ENCODE peak calls at places on chromosomes 7 and 10, in eight cellular contexts. R is neuronal stem cell, Q is A549, W is heart right ventricle, T is MM.1S, K is AG04450, E is stomach, G is psoas muscle. A is an unnamed sample.

GRCh38 chr10:33653584-33654367 is 319.3 kb upstream of the NRP1 start:
- DNase-seq in R (no peak), Q (no peak), W (no peak), T (no peak), K (no peak), E (no peak), G (no peak), A (no peak)

GRCh38 chr10:109959571-109960145 is 36.3 kb upstream of the XPNPEP1 start:
- DNase-seq in R (no peak), Q (no peak), W (no peak), T (no peak), K (no peak), E (no peak), G (no peak), A (no peak)

GRCh38 chr10:48463318-48464003 is 141.4 kb downstream of the ARHGAP22 start:
- DNase-seq in R (no peak), Q (no peak), W (no peak), T (no peak), K (no peak), E (peak), G (no peak), A (peak)

GRCh38 chr7:157271991-157272324 is 64.8 kb upstream of the DNAJB6 start:
- DNase-seq in R (no peak), Q (no peak), W (no peak), T (no peak), K (peak), E (peak), G (peak), A (no peak)

GRCh38 chr7:142496545-142496991 is 238.7 kb upstream of the PRSS58 start:
- DNase-seq in R (no peak), Q (no peak), W (no peak), T (peak), K (no peak), E (no peak), G (no peak), A (no peak)

GRCh38 chr10:54282012-54282411 is 519.0 kb downstream of the PCDH15 start:
- DNase-seq in R (no peak), Q (no peak), W (no peak), T (no peak), K (no peak), E (no peak), G (no peak), A (no peak)

GRCh38 chr10:127398140-127398966 is 150.8 kb upstream of the NPS start:
- DNase-seq in R (peak), Q (no peak), W (no peak), T (no peak), K (peak), E (no peak), G (no peak), A (no peak)

GRCh38 chr7:135706858-135707569 is 21.0 kb downstream of the SLC13A4 start:
- DNase-seq in R (no peak), Q (no peak), W (no peak), T (no peak), K (no peak), E (no peak), G (no peak), A (no peak)

GRCh38 chr10:113161061-113161460 is 211.0 kb downstream of the TCF7L2 start:
- DNase-seq in R (no peak), Q (no peak), W (no peak), T (no peak), K (no peak), E (no peak), G (no peak), A (no peak)

GRCh38 chr10:4016214-4016740 is 231.3 kb upstream of the KLF6 start:
- DNase-seq in R (no peak), Q (no peak), W (no peak), T (no peak), K (no peak), E (no peak), G (no peak), A (no peak)

GRCh38 chr7:158401295-158401694 is 186.3 kb downstream of the PTPRN2 start:
- DNase-seq in R (no peak), Q (no peak), W (no peak), T (no peak), K (no peak), E (no peak), G (no peak), A (no peak)

GRCh38 chr10:110643670-110644597 is at the start of gene RBM20:
- DNase-seq in R (peak), Q (no peak), W (peak), T (no peak), K (no peak), E (no peak), G (peak), A (no peak)

GRCh38 chr10:110446954-110447608 is 50.6 kb upstream of the DUSP5 start:
- DNase-seq in R (no peak), Q (no peak), W (no peak), T (no peak), K (peak), E (no peak), G (peak), A (no peak)

GRCh38 chr7:135217645-135218509 is 6.6 kb upstream of the WDR91 start:
- DNase-seq in R (no peak), Q (no peak), W (no peak), T (no peak), K (no peak), E (no peak), G (no peak), A (no peak)

GRCh38 chr10:408223-408622 is 273.0 kb downstream of the ZMYND11 start:
- DNase-seq in R (no peak), Q (no peak), W (no peak), T (no peak), K (no peak), E (no peak), G (no peak), A (no peak)

GRCh38 chr10:34254596-34254995 is 560.5 kb downstream of the PARD3 start:
- DNase-seq in R (no peak), Q (peak), W (no peak), T (no peak), K (no peak), E (no peak), G (no peak), A (no peak)

GRCh38 chr7:128200376-128200775 is 40.7 kb upstream of the LEP start:
- DNase-seq in R (no peak), Q (no peak), W (no peak), T (no peak), K (no peak), E (no peak), G (no peak), A (no peak)

GRCh38 chr10:14648042-14648765 is 126.5 kb downstream of the FAM107B start:
- DNase-seq in R (peak), Q (no peak), W (peak), T (peak), K (peak), E (peak), G (peak), A (peak)

GRCh38 chr7:100632951-100633717 is 8.2 kb downstream of the TFR2 start:
- DNase-seq in R (no peak), Q (peak), W (peak), T (no peak), K (no peak), E (peak), G (peak), A (peak)

GRCh38 chr7:150856303-150857275 is 4.3 kb downstream of the AOC1 start:
- DNase-seq in R (no peak), Q (no peak), W (no peak), T (no peak), K (no peak), E (no peak), G (no peak), A (no peak)

GRCh38 chr7:106021211-106022067 is 58.4 kb downstream of the CDHR3 start:
- DNase-seq in R (no peak), Q (no peak), W (no peak), T (no peak), K (no peak), E (no peak), G (no peak), A (no peak)

GRCh38 chr10:118543714-118544400 is 51.6 kb downstream of the PRLHR start:
- DNase-seq in R (peak), Q (peak), W (peak), T (peak), K (no peak), E (peak), G (no peak), A (peak)

GRCh38 chr7:132500727-132501410 is 75.4 kb downstream of the PLXNA4 start:
- DNase-seq in R (no peak), Q (no peak), W (peak), T (no peak), K (no peak), E (peak), G (peak), A (no peak)

GRCh38 chr7:127628445-127628844 is 10.5 kb upstream of the PAX4 start:
- DNase-seq in R (no peak), Q (no peak), W (no peak), T (no peak), K (no peak), E (no peak), G (no peak), A (no peak)

DNA sequence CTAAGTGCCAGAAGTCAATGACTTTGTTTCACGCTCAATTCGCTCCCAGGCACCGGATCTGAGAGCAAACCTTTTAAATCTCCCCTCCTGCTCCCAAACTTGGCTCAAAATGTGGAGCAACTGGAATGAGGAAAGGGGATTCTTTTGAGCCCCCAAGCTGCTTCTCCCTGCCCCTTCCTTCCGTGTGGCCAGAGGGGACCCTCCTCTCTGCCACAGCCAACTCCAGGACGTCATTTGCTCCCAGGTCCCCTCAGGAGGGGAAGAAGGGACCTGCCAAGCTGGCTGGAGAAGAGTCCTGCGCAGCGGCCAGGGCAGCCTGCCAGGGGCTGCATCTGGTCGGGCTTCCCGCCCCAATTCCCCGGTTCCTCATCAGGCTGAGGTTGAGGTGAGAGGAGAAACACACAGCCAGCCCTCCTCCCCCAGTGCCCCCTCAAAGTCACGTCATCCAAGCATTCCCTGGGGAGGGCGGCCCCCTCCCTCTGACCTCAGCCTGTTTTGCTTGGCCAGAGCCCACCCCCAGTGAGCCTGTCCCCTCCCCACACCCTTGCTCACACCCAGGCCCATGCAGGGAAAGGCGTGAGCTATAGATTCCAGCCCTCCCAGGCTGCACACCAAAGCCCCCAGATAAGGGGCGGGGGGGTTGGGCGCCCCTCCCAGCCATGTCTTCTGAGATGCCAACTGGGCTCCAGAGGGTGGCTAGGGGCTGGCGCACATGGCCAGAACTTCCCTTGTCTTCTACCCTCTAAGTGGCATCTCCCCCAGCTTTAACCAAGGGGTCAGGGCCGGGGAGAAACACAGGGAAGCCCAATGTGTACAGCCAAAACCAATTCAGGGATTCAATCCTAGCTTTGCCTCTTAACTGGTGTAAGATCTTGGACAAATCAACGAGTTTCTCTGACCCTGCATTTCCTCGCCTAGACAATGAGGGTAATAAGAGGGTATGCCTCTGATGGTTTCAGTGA is 35.0 kb downstream of the SH3PXD2A start:
- DNase-seq in R (no peak), Q (no peak), W (peak), T (no peak), K (no peak), E (peak), G (peak), A (no peak)
- H3K4me3 ChIP-seq in R (no peak), Q (no peak), W (peak), T (no peak), K (no peak), E (no peak), G (no peak), A (no peak)

GRCh38 chr10:31761156-31761555 is 167.5 kb downstream of the ARHGAP12 start:
- DNase-seq in R (no peak), Q (no peak), W (no peak), T (no peak), K (no peak), E (no peak), G (no peak), A (no peak)
- H3K27ac ChIP-seq in R (peak), Q (no peak), W (peak), T (no peak), K (no peak), E (no peak), G (peak), A (peak)

DNA sequence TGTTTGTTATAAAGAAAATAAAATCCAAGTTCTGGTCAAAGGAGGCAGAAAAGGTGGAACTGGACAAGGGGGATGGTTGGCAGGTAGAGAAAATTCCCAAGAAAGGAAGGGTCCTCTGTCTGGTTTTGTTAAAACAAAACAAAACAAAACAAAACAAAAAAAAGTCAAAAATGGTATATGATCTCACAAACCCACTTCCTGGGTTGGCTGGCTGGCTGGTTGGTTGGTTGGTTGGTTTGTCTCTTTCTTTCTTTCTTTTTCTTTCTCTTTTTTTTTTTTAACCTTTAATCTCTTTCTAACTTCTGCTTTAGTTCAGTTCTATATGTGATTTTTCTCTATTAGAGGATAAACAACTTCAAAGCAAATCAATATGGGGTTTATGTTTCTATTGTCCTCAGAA is 41.1 kb upstream of the CPN1 start:
- DNase-seq in R (no peak), Q (no peak), W (no peak), T (no peak), K (no peak), E (no peak), G (no peak), A (no peak)
- H3K4me3 ChIP-seq in R (no peak), Q (no peak), W (no peak), T (no peak), K (no peak), E (no peak), G (no peak), A (no peak)

DNA sequence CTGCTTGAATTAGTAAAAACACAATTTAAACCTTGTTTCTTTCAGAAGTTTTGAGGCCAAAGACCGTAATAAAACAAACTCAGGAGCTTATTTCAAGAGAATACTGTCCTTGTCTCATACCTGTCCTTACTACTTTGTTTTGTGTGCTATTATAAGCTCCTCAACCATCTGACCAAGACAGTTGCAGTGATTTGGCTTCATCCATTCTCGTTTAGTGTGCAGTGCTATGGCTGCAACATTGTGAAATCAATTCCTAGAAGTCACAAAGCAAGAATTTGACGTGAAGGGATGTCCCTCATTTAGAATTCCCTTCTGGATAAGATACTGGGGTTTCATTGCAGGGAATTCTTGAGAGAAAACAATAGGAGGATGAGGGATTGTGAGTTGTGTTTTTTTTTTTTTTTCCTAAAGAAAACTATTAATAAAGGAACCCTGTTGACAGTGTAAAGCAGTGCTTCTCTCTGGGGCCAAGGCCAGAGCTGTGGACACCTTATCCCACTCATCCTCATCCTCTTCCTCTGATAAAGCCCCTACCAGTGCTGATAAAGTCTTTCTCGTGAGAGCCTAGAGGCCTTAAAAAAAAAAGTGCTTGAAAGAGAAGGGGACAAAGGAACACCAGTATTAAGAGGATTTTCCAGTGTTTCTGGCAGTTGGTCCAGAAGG is at the start of gene OIT3:
- DNase-seq in R (no peak), Q (no peak), W (no peak), T (no peak), K (no peak), E (no peak), G (no peak), A (no peak)
- H3K27ac ChIP-seq in R (no peak), Q (no peak), W (no peak), T (no peak), K (no peak), E (no peak), G (no peak), A (no peak)

GRCh38 chr10:60573342-60573741 is 183.7 kb upstream of the ANK3 start:
- DNase-seq in R (peak), Q (no peak), W (no peak), T (peak), K (no peak), E (no peak), G (no peak), A (no peak)
- H3K4me3 ChIP-seq in R (no peak), Q (no peak), W (peak), T (no peak), K (no peak), E (no peak), G (peak), A (no peak)

A was measured in Peyer's patch.